ENCODE peak calls at places on chromosomes 5 and 9, in ten cellular contexts. I is brain microvascular endothelial cell, L is keratinocyte, B is spleen, T is stomach, D is adrenal gland, E is left lung, X is RWPE1, Q is neural progenitor cell, A is astrocyte. P is an unnamed sample.

GRCh38 chr5:140550147-140551079 is 3.0 kb downstream of the EIF4EBP3 start:
- DNase-seq in A (no peak), Q (no peak), B (no peak), D (peak), E (no peak), L (no peak), I (no peak), T (no peak), X (no peak), P (no peak)

GRCh38 chr9:16060457-16061129 is 507.8 kb downstream of the CCDC171 start:
- DNase-seq in T (no peak), B (no peak), A (no peak), Q (no peak), D (no peak), I (no peak), L (no peak), E (no peak), X (no peak), P (no peak)

GRCh38 chr5:39699164-39699563 is 274.4 kb upstream of the DAB2 start:
- DNase-seq in D (no peak), I (no peak), L (no peak), A (peak), T (no peak), E (no peak), B (no peak), Q (no peak), X (no peak), P (no peak)

GRCh38 chr9:129235931-129236331 is 57.9 kb upstream of the IER5L start:
- DNase-seq in Q (no peak), T (no peak), D (no peak), E (peak), L (no peak), X (no peak), B (peak), I (no peak), A (no peak), P (no peak)

GRCh38 chr9:14068690-14069089 is 245.3 kb downstream of the NFIB start:
- DNase-seq in D (no peak), Q (no peak), T (no peak), I (no peak), B (no peak), L (no peak), X (no peak), A (no peak), E (no peak), P (no peak)

GRCh38 chr9:137774775-137775386 is 102.7 kb upstream of the CACNA1B start:
- DNase-seq in I (no peak), X (no peak), T (no peak), E (no peak), D (no peak), L (no peak), B (peak), A (no peak), Q (no peak), P (no peak)

GRCh38 chr9:86990276-86990675 is 43.0 kb upstream of the GAS1 start:
- DNase-seq in X (no peak), Q (no peak), D (no peak), I (no peak), L (no peak), B (no peak), A (no peak), T (no peak), E (no peak), P (no peak)

GRCh38 chr5:850511-851006 is at the start of gene ZDHHC11:
- DNase-seq in Q (peak), T (peak), D (peak), B (peak), X (no peak), A (no peak), L (no peak), I (no peak), E (peak), P (no peak)

GRCh38 chr5:55063220-55063863 is 39.1 kb upstream of the GZMA start:
- DNase-seq in X (peak), E (no peak), D (no peak), L (no peak), Q (no peak), B (no peak), I (peak), T (no peak), A (peak), P (no peak)

GRCh38 chr5:2017540-2018389 is 135.0 kb upstream of the IRX4 start:
- DNase-seq in L (no peak), E (no peak), X (no peak), A (no peak), T (no peak), I (peak), D (no peak), B (no peak), Q (peak), P (no peak)

GRCh38 chr5:89728750-89729149 is 680.8 kb downstream of the CETN3 start:
- DNase-seq in E (no peak), I (peak), L (no peak), B (no peak), Q (no peak), A (peak), T (no peak), D (peak), X (no peak), P (no peak)

GRCh38 chr5:166123698-166124097 is 2167.7 kb upstream of the WWC1 start:
- DNase-seq in E (no peak), L (no peak), Q (no peak), T (no peak), D (no peak), A (no peak), I (no peak), B (no peak), X (no peak), P (no peak)

GRCh38 chr5:43146958-43147357 is 26.2 kb downstream of the ZNF131 start:
- DNase-seq in D (no peak), I (no peak), X (no peak), B (no peak), A (no peak), E (no peak), L (no peak), T (no peak), Q (no peak), P (no peak)
- H3K27ac ChIP-seq in D (no peak), I (no peak), X (no peak), B (no peak), A (no peak), E (no peak), L (no peak), T (no peak), Q (no peak), P (no peak)

DNA sequence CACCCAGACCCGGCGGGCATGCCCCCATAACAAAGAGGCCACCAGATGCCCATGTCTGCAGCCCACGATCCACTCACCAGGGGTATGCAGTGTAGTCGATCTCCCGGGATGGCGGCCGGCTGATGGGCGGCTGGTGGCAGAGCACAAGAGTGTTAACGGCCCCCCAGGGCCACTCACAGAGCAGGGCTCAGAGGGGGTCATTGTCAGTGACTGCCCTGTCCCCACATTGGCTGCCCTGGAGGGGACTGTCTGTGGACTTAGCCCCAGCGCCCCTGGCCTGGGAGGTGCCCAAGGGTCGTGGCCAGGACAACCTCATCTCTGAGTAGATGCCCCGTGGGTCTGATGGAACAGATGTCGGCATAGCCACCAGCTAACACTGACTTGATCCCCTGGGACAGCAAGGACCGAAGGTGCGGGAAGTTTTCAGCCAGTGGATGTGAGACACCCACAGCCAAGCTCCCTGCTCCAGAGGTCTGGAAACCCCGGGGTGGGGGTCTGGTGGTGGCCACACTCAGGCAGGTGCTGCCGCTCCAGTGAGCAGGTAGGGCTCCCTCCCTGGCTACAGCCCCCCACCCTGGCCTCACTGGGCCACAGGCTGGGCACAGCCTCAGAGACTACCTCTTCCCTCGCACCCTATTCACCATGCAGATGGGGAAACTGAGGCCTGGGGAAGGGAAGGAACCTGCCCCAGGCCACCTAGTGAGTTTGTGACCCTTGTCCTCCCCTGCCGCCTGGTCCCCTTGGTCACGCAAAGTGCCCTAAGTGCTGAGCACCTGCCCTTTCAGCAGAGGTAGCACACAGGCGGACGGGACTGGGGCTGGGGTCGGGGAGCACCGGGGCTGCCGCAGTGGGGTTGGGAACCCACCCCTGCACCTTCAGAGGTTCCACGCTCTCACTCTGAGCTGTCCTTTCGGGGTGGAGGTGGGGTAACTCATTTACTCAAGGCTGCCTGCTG is 38.1 kb upstream of the SARDH start:
- DNase-seq in E (peak), L (no peak), A (no peak), Q (no peak), X (no peak), T (no peak), B (peak), D (no peak), I (no peak), P (no peak)
- TF ChIP-seq CTCF in E (no peak), L (no peak), A (no peak), Q (no peak), X (no peak), T (no peak), B (no peak), D (no peak), I (no peak), P (no peak)

GRCh38 chr5:69416180-69416579 is 1.3 kb downstream of the MARVELD2 start:
- DNase-seq in A (no peak), X (no peak), B (no peak), I (no peak), L (no peak), Q (peak), E (no peak), D (no peak), T (no peak), P (no peak)

GRCh38 chr5:69414885-69415583 is at the start of gene MARVELD2:
- DNase-seq in A (peak), L (peak), T (peak), X (peak), I (peak), B (peak), D (peak), E (peak), Q (peak), P (no peak)

GRCh38 chr5:69416699-69417098 is 1.8 kb downstream of the MARVELD2 start:
- DNase-seq in A (no peak), I (no peak), D (no peak), B (no peak), T (no peak), X (peak), E (no peak), L (no peak), Q (no peak), P (no peak)

GRCh38 chr5:69415584-69415958 is 655 bp downstream of the MARVELD2 start:
- DNase-seq in I (no peak), Q (peak), D (no peak), L (no peak), X (peak), A (no peak), B (no peak), T (peak), E (no peak), P (no peak)

GRCh38 chr5:69418559-69418958 is 3.6 kb downstream of the MARVELD2 start:
- DNase-seq in B (no peak), I (no peak), Q (no peak), L (no peak), A (no peak), D (no peak), T (no peak), X (no peak), E (no peak), P (no peak)
- H3K27ac ChIP-seq in B (no peak), I (no peak), Q (no peak), L (no peak), A (no peak), D (no peak), T (no peak), X (no peak), E (no peak), P (no peak)

DNA sequence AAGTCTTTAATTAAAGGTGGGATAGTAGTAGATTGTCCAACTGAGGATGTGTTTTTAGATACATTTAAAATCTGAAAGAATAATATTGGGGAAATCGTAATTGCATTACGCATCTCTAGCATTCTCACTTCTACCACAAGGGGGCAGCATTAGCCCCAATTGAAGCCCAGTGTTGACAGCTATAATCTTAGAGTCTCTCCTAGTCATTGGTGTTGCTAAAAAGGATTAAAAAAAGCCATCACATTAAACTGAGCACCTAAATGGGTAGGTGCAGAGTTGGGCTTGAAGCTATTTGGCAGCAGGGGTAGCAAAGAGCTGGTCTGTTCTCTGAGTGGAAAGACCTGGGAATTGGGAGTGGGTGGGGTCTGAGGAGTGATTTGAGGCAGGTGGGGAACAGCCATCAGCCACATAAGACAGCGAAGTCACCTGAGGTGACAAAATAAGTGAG is 177.2 kb downstream of the OSTF1 start:
- DNase-seq in A (peak), B (no peak), Q (peak), L (no peak), T (peak), I (peak), X (peak), E (no peak), D (peak), P (no peak)
- TF ChIP-seq CTCF in A (peak), B (peak), Q (peak), L (peak), T (peak), I (peak), X (peak), E (peak), D (peak), P (peak)

DNA sequence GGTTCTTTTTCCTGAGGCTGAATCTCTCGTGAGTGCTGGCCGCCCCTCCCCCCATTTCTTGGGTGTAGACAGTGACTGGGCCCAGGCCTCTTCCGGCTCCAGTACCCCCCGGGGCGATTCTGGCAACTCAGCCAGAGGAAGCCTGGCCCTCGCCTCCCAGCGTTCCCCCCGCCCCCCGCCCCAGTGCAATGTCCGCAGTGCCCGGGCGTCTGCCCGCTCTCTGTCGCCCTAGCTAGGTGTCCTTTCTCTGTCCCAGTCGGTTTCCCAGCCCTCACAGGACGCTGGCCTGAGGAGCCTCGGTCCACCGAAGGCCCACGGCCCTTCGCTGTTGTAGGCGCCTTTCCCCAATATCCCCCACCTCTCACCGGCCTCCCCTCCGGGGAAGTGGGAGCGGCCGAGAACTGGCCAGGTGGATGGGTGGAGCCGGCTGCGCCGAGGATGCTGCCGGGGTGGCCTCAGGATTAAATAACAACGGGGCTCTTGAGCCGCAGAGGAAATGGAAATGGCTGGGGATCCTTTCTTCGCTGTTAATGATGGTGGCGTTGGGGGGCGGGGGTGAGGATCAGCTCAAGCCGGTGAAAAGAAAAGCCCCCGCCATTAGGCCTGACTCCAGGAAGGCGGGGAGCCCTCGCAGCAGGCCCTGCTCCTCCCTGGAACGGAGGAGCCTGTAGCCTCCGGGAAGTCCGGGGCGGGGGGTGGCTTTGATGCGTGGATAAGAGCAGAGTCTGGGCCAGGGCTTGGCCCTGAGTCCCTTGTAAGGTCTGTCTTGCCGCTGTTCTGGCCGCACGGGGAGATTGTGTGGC is 1.1 kb upstream of the SPRY4 start:
- DNase-seq in X (peak), L (no peak), A (peak), T (peak), I (peak), D (peak), Q (peak), E (peak), B (no peak), P (no peak)
- H3K27ac ChIP-seq in X (peak), L (peak), A (peak), T (peak), I (peak), D (peak), Q (no peak), E (peak), B (peak), P (peak)

DNA sequence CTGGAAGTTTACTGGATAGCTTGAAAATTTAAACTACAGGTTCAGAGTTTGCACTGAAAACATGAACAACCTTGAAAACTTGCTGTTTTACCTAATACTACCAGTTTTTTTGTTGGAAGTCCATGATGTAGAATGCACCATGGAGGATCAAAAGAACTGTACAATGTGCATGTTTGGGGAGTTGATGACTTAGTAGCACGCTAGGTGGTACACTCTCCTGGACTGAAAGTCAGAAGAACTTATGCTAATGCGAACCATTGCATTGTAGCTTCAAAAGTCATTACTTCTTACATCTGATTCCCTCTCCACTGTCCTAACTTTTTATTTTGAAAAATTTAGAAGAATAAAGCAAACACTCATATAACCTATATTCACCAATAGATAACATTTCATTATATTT is 211.0 kb downstream of the OSTF1 start:
- DNase-seq in I (no peak), B (no peak), D (no peak), E (no peak), L (no peak), A (no peak), X (no peak), Q (no peak), T (no peak), P (no peak)
- TF ChIP-seq CTCF in I (no peak), B (no peak), D (no peak), E (no peak), L (no peak), A (no peak), X (no peak), Q (no peak), T (no peak), P (no peak)

P was measured in coronary artery.